ENCODE peak calls at places on chromosomes 7 and 10, in four cellular contexts. One of them, this sample, is unnamed.

GRCh38 chr10:51092402-51092801 is 18.1 kb downstream of the PRKG1 start:
- DNase-seq in GM12891: no peak
- DNase-seq in HepG2: no peak
- DNase-seq in GM12878: no peak
- DNase-seq in this sample: no peak

GRCh38 chr10:91603931-91604331 is 28.9 kb downstream of the PPP1R3C start:
- DNase-seq in GM12891: no peak
- DNase-seq in HepG2: no peak
- DNase-seq in GM12878: no peak
- DNase-seq in this sample: no peak

GRCh38 chr7:130903358-130903974 is 169.5 kb upstream of the KLF14 start:
- DNase-seq in GM12891: no peak
- DNase-seq in HepG2: no peak
- DNase-seq in GM12878: no peak
- DNase-seq in this sample: no peak

GRCh38 chr10:19839552-19839951 is 23.3 kb downstream of the PLXDC2 start:
- DNase-seq in GM12891: no peak
- DNase-seq in HepG2: no peak
- DNase-seq in GM12878: no peak
- DNase-seq in this sample: no peak

GRCh38 chr10:124497196-124497990 is 35.8 kb downstream of the LHPP start:
- DNase-seq in GM12891: no peak
- DNase-seq in HepG2: no peak
- DNase-seq in GM12878: no peak
- DNase-seq in this sample: no peak

GRCh38 chr7:107355616-107356015 is 114.2 kb upstream of the GPR22 start:
- DNase-seq in GM12891: no peak
- DNase-seq in HepG2: no peak
- DNase-seq in GM12878: no peak
- DNase-seq in this sample: no peak

GRCh38 chr10:90997670-90998069 is 76.8 kb upstream of the ANKRD1 start:
- DNase-seq in GM12891: no peak
- DNase-seq in HepG2: no peak
- DNase-seq in GM12878: no peak
- DNase-seq in this sample: no peak

GRCh38 chr10:42898037-42898960 is 115.7 kb downstream of the BMS1 start:
- DNase-seq in GM12891: no peak
- DNase-seq in HepG2: no peak
- DNase-seq in GM12878: no peak
- DNase-seq in this sample: no peak

GRCh38 chr10:22779331-22780019 is 65.1 kb upstream of the PIP4K2A start:
- DNase-seq in GM12891: no peak
- DNase-seq in HepG2: peak
- DNase-seq in GM12878: no peak
- DNase-seq in this sample: no peak

GRCh38 chr10:13271552-13272163 is 28.2 kb downstream of the PHYH start:
- DNase-seq in GM12891: peak
- DNase-seq in HepG2: peak
- DNase-seq in GM12878: no peak
- DNase-seq in this sample: peak

GRCh38 chr10:27242951-27243551 is 2.5 kb upstream of the ACBD5 start:
- DNase-seq in GM12891: no peak
- DNase-seq in HepG2: peak
- DNase-seq in GM12878: peak
- DNase-seq in this sample: no peak

GRCh38 chr10:50622497-50623298 is 1.1 kb downstream of the SGMS1 start:
- DNase-seq in GM12891: peak
- DNase-seq in HepG2: no peak
- DNase-seq in GM12878: no peak
- DNase-seq in this sample: no peak

GRCh38 chr7:12436126-12436525 is 32.5 kb upstream of the VWDE start:
- DNase-seq in GM12891: no peak
- DNase-seq in HepG2: no peak
- DNase-seq in GM12878: no peak
- DNase-seq in this sample: no peak

GRCh38 chr7:23893942-23894890 is 184.2 kb downstream of the STK31 start:
- DNase-seq in GM12891: no peak
- DNase-seq in HepG2: no peak
- DNase-seq in GM12878: peak
- DNase-seq in this sample: no peak

GRCh38 chr7:66352071-66352470 is 146.9 kb downstream of the TPST1 start:
- DNase-seq in GM12891: no peak
- DNase-seq in HepG2: no peak
- DNase-seq in GM12878: no peak
- DNase-seq in this sample: no peak

GRCh38 chr10:63700209-63700934 is 179.2 kb downstream of the REEP3 start:
- DNase-seq in GM12891: no peak
- DNase-seq in HepG2: no peak
- DNase-seq in GM12878: no peak
- DNase-seq in this sample: no peak

GRCh38 chr7:131188367-131189339 is 139.0 kb upstream of the MKLN1 start:
- DNase-seq in GM12891: peak
- DNase-seq in HepG2: peak
- DNase-seq in GM12878: peak
- DNase-seq in this sample: no peak

GRCh38 chr10:127827354-127828140 is 65.2 kb downstream of the CLRN3 start:
- DNase-seq in GM12891: no peak
- DNase-seq in HepG2: no peak
- DNase-seq in GM12878: no peak
- DNase-seq in this sample: no peak

GRCh38 chr7:115352375-115352774 is 430.5 kb downstream of the MDFIC start:
- DNase-seq in GM12891: no peak
- DNase-seq in HepG2: no peak
- DNase-seq in GM12878: no peak
- DNase-seq in this sample: no peak

GRCh38 chr10:11863353-11864105 is 40.4 kb downstream of the PROSER2 start:
- DNase-seq in GM12891: peak
- DNase-seq in HepG2: no peak
- DNase-seq in GM12878: peak
- DNase-seq in this sample: peak

GRCh38 chr7:5362466-5362865 is 61.2 kb downstream of the TNRC18 start:
- DNase-seq in GM12891: no peak
- DNase-seq in HepG2: no peak
- DNase-seq in GM12878: no peak
- DNase-seq in this sample: no peak

GRCh38 chr10:74863508-74863907 is 37.1 kb downstream of the KAT6B start:
- DNase-seq in GM12891: no peak
- DNase-seq in HepG2: no peak
- DNase-seq in GM12878: no peak
- DNase-seq in this sample: no peak

GRCh38 chr7:37035631-37036030 is 311.3 kb upstream of the AOAH start:
- DNase-seq in GM12891: no peak
- DNase-seq in HepG2: no peak
- DNase-seq in GM12878: no peak
- DNase-seq in this sample: no peak

GRCh38 chr7:70319057-70319456 is 720.8 kb downstream of the AUTS2 start:
- DNase-seq in GM12891: no peak
- DNase-seq in HepG2: no peak
- DNase-seq in GM12878: no peak
- DNase-seq in this sample: no peak

GRCh38 chr7:18995270-18995671 is 122.2 kb downstream of the TWIST1 start:
- DNase-seq in GM12891: no peak
- DNase-seq in HepG2: no peak
- DNase-seq in GM12878: no peak
- DNase-seq in this sample: no peak

GRCh38 chr10:72291019-72291532 is 17.4 kb downstream of the DDIT4 start:
- DNase-seq in GM12891: no peak
- DNase-seq in HepG2: no peak
- DNase-seq in GM12878: no peak
- DNase-seq in this sample: no peak

GRCh38 chr7:65239707-65240352 is 133.8 kb upstream of the ZNF92 start:
- DNase-seq in GM12891: no peak
- DNase-seq in HepG2: peak
- DNase-seq in GM12878: no peak
- DNase-seq in this sample: no peak

GRCh38 chr10:33335550-33335799 is 1.0 kb upstream of the NRP1 start:
- DNase-seq in GM12891: peak
- DNase-seq in HepG2: no peak
- DNase-seq in GM12878: no peak
- DNase-seq in this sample: peak

GRCh38 chr10:90947025-90947960 is 26.4 kb upstream of the ANKRD1 start:
- DNase-seq in GM12891: no peak
- DNase-seq in HepG2: no peak
- DNase-seq in GM12878: peak
- DNase-seq in this sample: no peak

GRCh38 chr10:59012839-59013238 is 163.6 kb upstream of the PHYHIPL start:
- DNase-seq in GM12891: no peak
- DNase-seq in HepG2: no peak
- DNase-seq in GM12878: no peak
- DNase-seq in this sample: no peak

GRCh38 chr10:35887686-35888085 is 245.6 kb upstream of the FZD8 start:
- DNase-seq in GM12891: no peak
- DNase-seq in HepG2: no peak
- DNase-seq in GM12878: no peak
- DNase-seq in this sample: no peak

GRCh38 chr7:101232141-101232821 is 5.3 kb downstream of the CLDN15 start:
- DNase-seq in GM12891: no peak
- DNase-seq in HepG2: no peak
- DNase-seq in GM12878: no peak
- DNase-seq in this sample: no peak

GRCh38 chr10:102003541-102003940 is 52.4 kb downstream of the ARMH3 start:
- DNase-seq in GM12891: no peak
- DNase-seq in HepG2: no peak
- DNase-seq in GM12878: no peak
- DNase-seq in this sample: no peak

GRCh38 chr7:75993689-75994387 is 557 bp downstream of the TMEM120A start:
- DNase-seq in GM12891: peak
- DNase-seq in HepG2: peak
- DNase-seq in GM12878: no peak
- DNase-seq in this sample: no peak

GRCh38 chr7:133851416-133851815 is 275.7 kb upstream of the LRGUK start:
- DNase-seq in GM12891: no peak
- DNase-seq in HepG2: no peak
- DNase-seq in GM12878: no peak
- DNase-seq in this sample: no peak

GRCh38 chr10:100100651-100101525 is 19.2 kb upstream of the CPN1 start:
- DNase-seq in GM12891: no peak
- DNase-seq in HepG2: peak
- DNase-seq in GM12878: no peak
- DNase-seq in this sample: no peak

GRCh38 chr7:2512179-2512644 is 7.4 kb upstream of the LFNG start:
- DNase-seq in GM12891: no peak
- DNase-seq in HepG2: no peak
- DNase-seq in GM12878: no peak
- DNase-seq in this sample: no peak

DNA sequence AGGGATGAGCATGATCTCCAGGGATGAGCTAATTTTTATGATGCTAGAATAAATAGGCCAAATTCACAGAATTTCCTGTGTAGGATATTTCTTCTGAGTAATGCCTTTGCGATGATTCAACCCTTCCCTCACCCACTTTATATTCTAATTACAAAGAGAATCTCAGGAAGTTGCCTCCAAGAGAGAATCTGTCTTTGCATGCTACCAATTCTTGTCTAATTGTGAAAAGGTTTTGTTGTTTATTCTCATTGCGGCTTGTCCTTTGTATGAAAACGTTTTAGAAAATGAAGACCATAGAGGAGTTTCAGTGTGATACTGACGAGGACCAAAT is 6.3 kb downstream of the C7orf57 start:
- DNase-seq in GM12891: no peak
- DNase-seq in HepG2: no peak
- DNase-seq in GM12878: no peak
- DNase-seq in this sample: no peak
- TF ChIP-seq TAF1 in GM12891: no peak
- TF ChIP-seq TAF1 in HepG2: no peak
- TF ChIP-seq TAF1 in GM12878: no peak
- TF ChIP-seq TAF1 in this sample: no peak

GRCh38 chr7:94330474-94331027 is 64.1 kb upstream of the COL1A2 start:
- DNase-seq in GM12891: no peak
- DNase-seq in HepG2: no peak
- DNase-seq in GM12878: no peak
- DNase-seq in this sample: no peak
- TF ChIP-seq POLR2AphosphoS5 in GM12891: no peak
- TF ChIP-seq POLR2AphosphoS5 in HepG2: no peak
- TF ChIP-seq POLR2AphosphoS5 in GM12878: no peak
- TF ChIP-seq POLR2AphosphoS5 in this sample: no peak

GRCh38 chr10:80205478-80206276 is at the start of gene ANXA11:
- DNase-seq in GM12891: peak
- DNase-seq in HepG2: peak
- DNase-seq in GM12878: peak
- DNase-seq in this sample: peak
- TF ChIP-seq POLR2A in GM12891: peak
- TF ChIP-seq POLR2A in HepG2: peak
- TF ChIP-seq POLR2A in GM12878: peak
- TF ChIP-seq POLR2A in this sample: peak

DNA sequence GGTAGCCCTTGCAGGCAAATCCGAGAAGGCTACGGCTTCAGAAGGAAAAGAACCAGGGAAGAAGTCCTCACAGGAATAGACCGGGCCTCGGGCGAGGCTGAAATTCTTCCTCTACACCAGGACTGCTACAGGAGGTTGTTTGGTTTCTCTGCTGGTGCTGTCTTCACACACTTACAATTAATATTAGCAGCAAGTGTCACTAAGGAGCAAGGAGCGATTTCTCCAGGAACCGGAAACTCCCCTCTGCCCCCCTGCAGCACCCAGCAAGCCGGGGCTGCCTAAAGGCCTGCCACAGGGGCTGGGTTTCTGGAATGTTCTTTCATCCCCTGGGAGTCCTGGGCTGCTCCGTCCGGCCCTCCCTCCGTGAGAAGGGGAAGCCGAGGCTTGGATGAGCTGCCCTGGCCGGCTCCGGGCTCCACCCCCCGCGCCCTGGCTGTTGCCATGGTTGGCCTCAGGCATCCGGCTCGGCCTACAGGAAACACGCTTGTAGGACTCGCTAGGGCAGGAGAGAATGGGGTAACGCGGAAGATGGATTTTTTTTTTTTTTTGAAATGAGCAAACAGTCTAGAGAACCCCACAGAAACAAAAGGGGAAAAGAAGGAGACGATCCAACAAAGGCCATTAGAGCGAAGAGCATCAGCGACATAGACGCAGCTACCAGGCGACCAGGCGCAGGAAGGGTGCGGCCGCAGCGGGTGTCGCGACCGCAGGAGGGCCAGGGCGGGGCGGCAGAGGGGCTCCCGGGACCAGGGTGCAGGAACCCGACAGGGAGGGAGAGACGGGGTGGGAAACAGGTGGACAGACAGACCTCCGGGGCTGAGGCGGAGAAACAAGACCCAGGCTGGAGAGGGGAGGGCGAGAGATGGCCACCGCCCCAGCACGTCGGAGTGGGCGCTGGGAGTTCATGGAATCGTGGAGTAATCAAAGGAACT is 33.0 kb downstream of the EN2 start:
- DNase-seq in GM12891: peak
- DNase-seq in HepG2: no peak
- DNase-seq in GM12878: no peak
- DNase-seq in this sample: no peak
- TF ChIP-seq TAF1 in GM12891: no peak
- TF ChIP-seq TAF1 in HepG2: no peak
- TF ChIP-seq TAF1 in GM12878: no peak
- TF ChIP-seq TAF1 in this sample: no peak